ENCODE peak calls at places on chromosomes 12 and 14, in four cellular contexts. T is astrocyte of the cerebellum, Q is WTC11, C is A549. W is an unnamed sample.

GRCh38 chr12:11822071-11822818 is 172.8 kb downstream of the ETV6 start:
- DNase-seq in T (peak), Q (no peak), C (no peak), W (no peak)

GRCh38 chr12:65335021-65335714 is 56.7 kb downstream of the MSRB3 start:
- DNase-seq in T (peak), Q (no peak), C (peak), W (no peak)

GRCh38 chr12:100579844-100580243 is 6.4 kb downstream of the GAS2L3 start:
- DNase-seq in T (no peak), Q (no peak), C (no peak), W (no peak)

GRCh38 chr14:51139221-51139681 is 44.3 kb upstream of the TRIM9 start:
- DNase-seq in T (no peak), Q (no peak), C (no peak), W (no peak)

GRCh38 chr14:44866322-44866721 is 95.4 kb downstream of the KLHL28 start:
- DNase-seq in T (no peak), Q (no peak), C (no peak), W (no peak)

GRCh38 chr14:99946652-99947489 is 118.4 kb upstream of the EVL start:
- DNase-seq in T (no peak), Q (peak), C (peak), W (peak)

GRCh38 chr12:129150721-129151120 is 297.4 kb downstream of the GLT1D1 start:
- DNase-seq in T (no peak), Q (no peak), C (no peak), W (no peak)

GRCh38 chr12:99959549-99960170 is 25.1 kb downstream of the ANKS1B start:
- DNase-seq in T (peak), Q (no peak), C (peak), W (no peak)

GRCh38 chr14:104976198-104977007 is 1.8 kb downstream of the AHNAK2 start:
- DNase-seq in T (no peak), Q (peak), C (peak), W (peak)

GRCh38 chr12:1933342-1933992 is 15.0 kb upstream of the CACNA2D4 start:
- DNase-seq in T (peak), Q (no peak), C (no peak), W (no peak)

GRCh38 chr14:54309615-54310014 is 87.2 kb upstream of the CDKN3 start:
- DNase-seq in T (no peak), Q (no peak), C (no peak), W (no peak)

GRCh38 chr12:51160814-51161459 is 12.0 kb downstream of the TFCP2 start:
- DNase-seq in T (no peak), Q (no peak), C (no peak), W (no peak)

GRCh38 chr14:80167793-80168448 is 43.4 kb downstream of the DIO2 start:
- DNase-seq in T (no peak), Q (no peak), C (no peak), W (no peak)

DNA sequence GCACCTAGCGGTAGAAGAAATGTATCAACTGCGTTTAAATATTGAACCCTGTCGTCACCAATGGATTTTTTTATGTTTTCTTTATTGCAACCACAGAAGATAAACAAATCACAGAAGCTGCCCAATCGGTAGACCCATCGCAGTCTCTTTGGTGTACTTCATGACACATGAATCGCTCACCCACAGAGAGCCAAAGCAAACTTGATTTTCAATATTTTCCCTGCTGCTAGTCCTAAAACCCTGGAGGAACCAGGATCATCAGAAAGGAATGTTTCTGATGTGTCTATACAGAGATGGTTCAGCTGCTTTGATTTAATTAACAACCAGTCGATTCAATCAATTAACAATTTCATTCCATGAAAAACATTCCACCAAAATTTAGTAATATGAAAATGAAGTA is 46.3 kb downstream of the DIO2 start:
- DNase-seq in T (no peak), Q (no peak), C (no peak), W (no peak)
- TF ChIP-seq CTCF in T (no peak), Q (no peak), C (no peak), W (no peak)

GRCh38 chr12:76124456-76124855 is 40.0 kb upstream of the NAP1L1 start:
- DNase-seq in T (no peak), Q (no peak), C (no peak), W (no peak)
- TF ChIP-seq CTCF in T (no peak), Q (no peak), C (no peak), W (no peak)

GRCh38 chr12:124492879-124493808 is 74.3 kb downstream of the NCOR2 start:
- DNase-seq in T (no peak), Q (no peak), C (no peak), W (no peak)
- TF ChIP-seq CTCF in T (no peak), Q (no peak), C (no peak), W (no peak)

GRCh38 chr12:29552994-29553748 is 55.7 kb upstream of the OVCH1 start:
- DNase-seq in T (no peak), Q (no peak), C (no peak), W (no peak)
- TF ChIP-seq CTCF in T (no peak), Q (no peak), C (no peak), W (no peak)

GRCh38 chr14:83885748-83886382 is 1644.1 kb upstream of the FLRT2 start:
- DNase-seq in T (no peak), Q (no peak), C (no peak), W (no peak)
- TF ChIP-seq CTCF in T (no peak), Q (no peak), C (no peak), W (no peak)

W was measured in glutamatergic neuron.